ENCODE peak calls at places on chromosome 1, in six cellular contexts. T is fibroblast of lung, Y is iPS DF 6.9, L is tibial nerve, K is upper lobe of right lung, Z is A549. A is an unnamed sample.

GRCh38 chr1:71557138-71557537 is 476.3 kb upstream of the ZRANB2 start:
- DNase-seq in Y (no peak), K (no peak), L (no peak), T (peak; percentile 5), Z (no peak), A (no peak)

GRCh38 chr1:229105109-229105508 is 165.8 kb upstream of the RAB4A start:
- DNase-seq in K (no peak), Y (no peak), L (no peak), Z (no peak), T (no peak), A (no peak)

GRCh38 chr1:1889090-1889750 is 1.7 kb downstream of the GNB1 start:
- DNase-seq in Y (no peak), Z (no peak), L (no peak), K (no peak), T (no peak), A (no peak)

GRCh38 chr1:56355422-56355821 is 223.9 kb downstream of the PLPP3 start:
- DNase-seq in Y (no peak), L (no peak), T (peak; percentile 19), Z (no peak), K (no peak), A (no peak)

GRCh38 chr1:88237026-88237425 is 447.0 kb upstream of the PKN2 start:
- DNase-seq in L (no peak), Z (no peak), K (no peak), Y (no peak), T (peak; percentile 90), A (no peak)

GRCh38 chr1:181119076-181119989 is 30.8 kb downstream of the IER5 start:
- DNase-seq in Y (no peak), K (no peak), L (no peak), Z (peak; percentile 79), T (no peak), A (no peak)

GRCh38 chr1:56250809-56251208 is 328.6 kb downstream of the PLPP3 start:
- DNase-seq in L (no peak), Z (no peak), K (no peak), T (no peak), Y (no peak), A (no peak)

GRCh38 chr1:19033926-19034680 is 77.6 kb upstream of the IFFO2 start:
- DNase-seq in T (peak; percentile 92), Z (no peak), K (peak; percentile 50), L (no peak), Y (no peak), A (no peak)

GRCh38 chr1:20601123-20601825 is 12.4 kb downstream of the CDA start:
- DNase-seq in L (no peak), K (no peak), Z (no peak), Y (no peak), T (peak; percentile 72), A (no peak)

GRCh38 chr1:225695578-225696332 is 42.8 kb upstream of the ENAH start:
- DNase-seq in L (no peak), Y (no peak), K (no peak), T (no peak), Z (no peak), A (no peak)

GRCh38 chr1:12573015-12573825 is 44.8 kb downstream of the DHRS3 start:
- DNase-seq in Z (no peak), Y (no peak), K (no peak), T (no peak), L (no peak), A (no peak)

GRCh38 chr1:15803380-15803779 is 4.1 kb downstream of the UQCRHL start:
- DNase-seq in L (no peak), K (no peak), T (no peak), Y (no peak), Z (peak; percentile 43), A (no peak)

GRCh38 chr1:64112281-64112680 is 91.1 kb upstream of the UBE2U start:
- DNase-seq in Z (peak; percentile 4), L (no peak), Y (no peak), T (peak; percentile 84), K (no peak), A (no peak)

DNA sequence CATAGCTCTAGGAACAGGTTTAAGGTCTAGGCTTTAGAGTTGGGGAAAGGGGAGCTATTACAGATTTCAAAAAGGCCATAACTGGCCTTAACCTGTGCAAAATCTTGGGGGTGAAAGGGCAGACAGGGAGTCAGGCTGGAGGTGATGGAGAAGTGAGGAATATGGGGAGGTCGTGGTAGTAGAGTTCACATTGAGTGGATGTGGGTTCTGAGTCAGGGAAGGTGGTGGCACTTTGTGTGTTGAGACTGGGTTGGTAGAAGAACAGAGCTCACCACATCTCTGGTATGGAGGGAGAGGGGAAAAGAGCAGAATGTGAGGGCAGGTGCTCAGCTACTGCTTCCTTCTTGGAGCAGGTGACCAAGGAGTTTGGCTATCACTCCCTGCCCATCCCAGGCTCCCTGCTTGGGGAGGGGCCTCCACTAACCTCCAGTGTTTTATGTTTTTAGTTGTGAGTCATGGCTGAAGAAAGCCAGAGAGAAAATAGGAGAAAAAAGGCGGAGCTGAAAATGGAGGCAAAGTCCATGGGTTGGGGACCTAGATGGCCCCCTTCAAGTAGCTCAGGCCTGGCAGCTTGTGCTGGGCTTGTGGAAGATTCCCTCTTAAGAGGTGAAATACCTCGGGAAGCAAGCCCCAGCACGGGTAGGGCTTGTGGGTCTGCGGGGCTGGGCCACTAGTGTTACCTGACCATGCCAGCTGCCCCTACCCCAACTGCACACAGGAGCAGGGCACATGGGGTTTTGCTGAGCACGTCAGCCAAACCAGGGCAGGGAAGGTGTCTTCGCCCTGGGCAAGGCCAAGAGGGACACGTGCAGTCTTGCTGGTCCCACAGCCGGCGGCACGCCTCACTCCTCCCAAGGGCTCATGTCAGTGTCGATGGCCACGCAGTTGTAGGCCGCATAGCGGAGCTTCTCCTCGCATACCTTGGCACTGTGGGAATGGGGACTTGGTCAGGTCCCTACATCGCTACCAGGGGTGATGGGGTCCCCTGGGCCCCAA is 8.2 kb downstream of the HECTD3 start:
- DNase-seq in L (no peak), K (peak; percentile 53), T (no peak), Y (no peak), Z (no peak), A (no peak)
- H3K9me3 ChIP-seq in L (no peaks in the 10 kb centered on the region), K (no peaks in the 10 kb centered on the region), T (no peaks in the 10 kb centered on the region), Y (no peaks in the 10 kb centered on the region), Z (no peaks in the 10 kb centered on the region), A (no peaks in the 10 kb centered on the region)

DNA sequence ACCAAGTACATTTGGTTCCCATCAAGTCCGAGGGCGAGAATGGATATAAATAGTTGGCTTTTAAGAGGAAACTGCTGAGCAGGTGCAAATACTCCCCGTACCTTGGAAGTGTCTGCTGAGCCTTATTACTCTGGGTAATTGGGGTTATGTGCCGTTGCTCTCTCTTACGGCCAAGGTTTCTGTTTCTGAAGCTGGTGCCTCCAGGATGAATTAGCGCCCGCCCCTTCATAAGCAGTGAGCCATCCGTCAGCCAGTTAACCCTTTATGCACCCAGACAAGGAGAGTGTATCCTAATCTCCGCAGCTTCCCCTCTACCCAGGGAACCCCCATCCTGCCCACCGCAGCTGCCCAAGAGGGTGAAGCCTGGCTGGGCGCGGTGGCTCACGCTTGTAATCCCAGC is 90.3 kb upstream of the AJAP1 start:
- DNase-seq in L (no peak), T (no peak), Z (no peak), Y (no peak), K (no peak), A (no peak)
- H3K9me3 ChIP-seq in L (no peaks in the 10 kb centered on the region), T (no peaks in the 10 kb centered on the region), Z (no peaks in the 10 kb centered on the region), Y (peaks cover 27% of the 10 kb centered on the region), K (no peaks in the 10 kb centered on the region), A (no peaks in the 10 kb centered on the region)

GRCh38 chr1:183804382-183804781 is 538 bp upstream of the RGL1 start:
- DNase-seq in L (no peak), T (no peak), Y (no peak), Z (no peak), K (no peak), A (no peak)
- H3K9me3 ChIP-seq in L (peaks cover 8% of the 10 kb centered on the region), T (peaks cover 3% of the 10 kb centered on the region), Y (no peaks in the 10 kb centered on the region), Z (peaks cover 25% of the 10 kb centered on the region), K (no peaks in the 10 kb centered on the region), A (peaks cover 3% of the 10 kb centered on the region)

DNA sequence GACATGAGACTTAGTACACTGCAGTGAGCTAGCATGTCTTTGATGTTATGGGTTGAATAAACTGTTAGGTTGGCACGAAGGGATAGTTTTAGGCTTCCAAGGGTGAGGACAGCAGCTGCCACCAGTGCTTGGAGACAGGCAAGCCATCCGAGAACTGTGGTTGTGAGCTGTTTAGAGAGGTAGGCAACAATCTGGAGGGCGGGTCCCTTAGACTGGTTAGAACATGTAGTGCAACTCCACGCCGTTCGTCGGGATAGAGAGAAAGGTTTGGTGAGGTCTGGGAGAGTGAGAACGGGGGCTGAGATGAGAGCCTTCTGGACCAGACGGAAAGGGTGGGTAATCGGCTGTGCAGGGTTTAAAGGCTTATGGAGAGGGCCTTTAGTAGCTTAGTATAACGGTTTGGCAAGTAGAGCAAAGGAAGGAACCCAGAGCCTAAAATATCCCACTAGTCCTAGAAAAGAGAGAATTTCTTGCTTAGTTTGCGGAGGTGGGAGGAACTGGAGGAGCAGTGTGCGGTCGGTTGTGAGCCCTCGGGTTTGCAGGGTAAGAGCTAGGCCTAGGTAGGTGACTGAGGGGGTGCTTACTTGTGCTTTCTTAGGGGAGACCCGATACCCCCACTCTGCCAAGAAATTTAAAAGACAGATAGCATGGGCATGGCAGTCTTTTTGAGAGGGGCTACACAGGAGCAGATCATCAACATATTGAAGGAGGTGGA is 72.8 kb downstream of the CNST start:
- DNase-seq in L (no peak), K (no peak), Y (no peak), T (no peak), Z (no peak), A (no peak)
- H3K9me3 ChIP-seq in L (no peaks in the 10 kb centered on the region), K (no peaks in the 10 kb centered on the region), Y (no peaks in the 10 kb centered on the region), T (no peaks in the 10 kb centered on the region), Z (no peaks in the 10 kb centered on the region), A (no peaks in the 10 kb centered on the region)

GRCh38 chr1:114379358-114379757 is 131.6 kb downstream of the TRIM33 start:
- DNase-seq in Z (no peak), L (no peak), K (no peak), Y (no peak), T (no peak), A (no peak)

GRCh38 chr1:114379987-114380386 is 131.0 kb downstream of the TRIM33 start:
- DNase-seq in Y (no peak), Z (no peak), K (no peak), L (no peak), T (no peak), A (no peak)

DNA sequence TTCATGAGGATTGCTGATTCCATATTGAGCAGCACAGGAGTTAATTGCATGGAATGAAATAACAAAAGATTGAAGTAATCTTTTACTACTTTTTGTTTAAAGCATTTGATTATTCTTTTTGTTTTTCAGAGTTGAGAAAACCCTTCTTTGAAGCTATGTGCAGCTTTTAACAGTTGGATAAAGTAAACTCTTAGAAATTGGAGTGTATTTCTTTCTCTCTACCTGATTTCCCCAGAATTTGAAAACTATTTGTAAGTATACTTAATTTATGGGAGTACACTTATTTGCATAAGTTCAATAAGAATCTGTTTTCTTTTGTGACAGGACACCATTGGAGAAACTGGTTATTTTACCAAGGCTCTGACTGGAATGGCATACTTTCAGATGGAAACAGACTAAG is 133.6 kb downstream of the TRIM33 start:
- DNase-seq in T (no peak), K (no peak), L (no peak), Y (no peak), Z (no peak), A (no peak)
- H3K9me3 ChIP-seq in T (no peaks in the 10 kb centered on the region), K (no peaks in the 10 kb centered on the region), L (peaks cover 33% of the 10 kb centered on the region), Y (no peaks in the 10 kb centered on the region), Z (no peaks in the 10 kb centered on the region), A (no peaks in the 10 kb centered on the region)

GRCh38 chr1:87058343-87058649 is 143.9 kb downstream of the HS2ST1 start:
- DNase-seq in L (no peak), Y (no peak), Z (no peak), T (peak; percentile 13), K (no peak), A (no peak)
- H3K9me3 ChIP-seq in L (peaks cover 5% of the 10 kb centered on the region), Y (no peaks in the 10 kb centered on the region), Z (peaks cover 3% of the 10 kb centered on the region), T (no peaks in the 10 kb centered on the region), K (no peaks in the 10 kb centered on the region), A (no peaks in the 10 kb centered on the region)

GRCh38 chr1:41255978-41256377 is 13.9 kb upstream of the SCMH1 start:
- DNase-seq in T (peak; percentile 52), Y (no peak), K (no peak), Z (no peak), L (no peak), A (no peak)
- H3K9me3 ChIP-seq in T (no peaks in the 10 kb centered on the region), Y (no peaks in the 10 kb centered on the region), K (no peaks in the 10 kb centered on the region), Z (peaks cover 3% of the 10 kb centered on the region), L (peaks cover 10% of the 10 kb centered on the region), A (peaks cover 2% of the 10 kb centered on the region)